ENCODE peak calls at places on chromosome 14, in ten cellular contexts. W, J, D, Y, N, X, T, F, R and Z are unnamed samples.
A peak's percentile ranks its signal among the peaks of the same experiment; 100 is the strongest.

GRCh38 chr14:55427439-55427838 is 13.0 kb downstream of the TBPL2 start:
- DNase-seq in W (no peak), X (peak; percentile 90), D (no peak), Y (peak; percentile 10), T (no peak), F (no peak), N (no peak), J (no peak), R (no peak), Z (no peak)

GRCh38 chr14:74627071-74627470 is 15.0 kb upstream of the LTBP2 start:
- DNase-seq in J (no peak), F (no peak), R (no peak), D (no peak), W (no peak), X (no peak), T (no peak), N (no peak), Y (no peak), Z (no peak)

GRCh38 chr14:31843361-31844091 is 233.6 kb upstream of the ARHGAP5 start:
- DNase-seq in J (no peak), R (no peak), N (no peak), X (peak; percentile 55), D (no peak), T (no peak), F (no peak), Y (peak; percentile 47), W (no peak), Z (no peak)

GRCh38 chr14:79701371-79701770 is 509.9 kb downstream of the DIO2 start:
- DNase-seq in J (no peak), R (no peak), W (no peak), D (no peak), X (no peak), N (no peak), F (no peak), T (no peak), Y (no peak), Z (no peak)

GRCh38 chr14:43356984-43357545 is 1150.0 kb downstream of the FSCB start:
- DNase-seq in Y (no peak), W (no peak), J (no peak), X (no peak), F (no peak), T (no peak), N (no peak), R (no peak), D (no peak), Z (no peak)

GRCh38 chr14:24422261-24422660 is 7.2 kb downstream of the CBLN3 start:
- DNase-seq in Y (no peak), N (no peak), W (no peak), D (no peak), F (no peak), X (no peak), T (no peak), J (no peak), R (peak; percentile 3), Z (no peak)

GRCh38 chr14:34931206-34931605 is 51.6 kb upstream of the SRP54 start:
- DNase-seq in J (no peak), N (no peak), F (no peak), X (peak; percentile 70), D (peak; percentile 5), Y (peak; percentile 33), W (no peak), R (no peak), T (no peak), Z (peak; percentile 37)

GRCh38 chr14:68816943-68817430 is 24.1 kb upstream of the ZFP36L1 start:
- DNase-seq in D (no peak), N (no peak), J (no peak), R (no peak), X (no peak), Y (no peak), W (no peak), F (no peak), T (no peak), Z (no peak)

GRCh38 chr14:65791551-65791981 is 379.0 kb downstream of the FUT8 start:
- DNase-seq in N (no peak), J (no peak), X (no peak), R (no peak), W (no peak), Y (peak; percentile 44), T (no peak), F (peak; percentile 12), D (no peak), Z (no peak)

GRCh38 chr14:103719766-103720165 is 4.2 kb downstream of the ZFYVE21 start:
- DNase-seq in Y (no peak), F (no peak), D (no peak), N (no peak), W (no peak), J (no peak), T (no peak), R (no peak), X (no peak), Z (no peak)

GRCh38 chr14:53306926-53307325 is 153.8 kb upstream of the DDHD1 start:
- DNase-seq in J (no peak), N (no peak), R (no peak), Y (no peak), X (no peak), F (no peak), D (no peak), T (no peak), W (no peak), Z (no peak)

GRCh38 chr14:93023039-93023438 is 92.7 kb downstream of the ITPK1 start:
- DNase-seq in W (no peak), F (no peak), R (peak; percentile 71), N (no peak), Y (peak; percentile 40), J (no peak), D (peak; percentile 21), X (no peak), T (peak; percentile 62), Z (peak; percentile 35)

GRCh38 chr14:94026886-94027469 is 838 bp downstream of the OTUB2 start:
- DNase-seq in Y (no peak), N (no peak), X (no peak), F (no peak), T (peak; percentile 41), R (no peak), J (no peak), W (no peak), D (no peak), Z (no peak)

GRCh38 chr14:85296466-85297210 is 233.3 kb upstream of the FLRT2 start:
- DNase-seq in X (peak; percentile 74), W (no peak), T (no peak), J (no peak), F (no peak), Y (peak; percentile 54), N (no peak), D (no peak), R (no peak), Z (no peak)

GRCh38 chr14:86646688-86647687 is 1117.0 kb downstream of the FLRT2 start:
- DNase-seq in R (no peak), J (no peak), T (no peak), W (no peak), Y (peak; percentile 9), D (no peak), N (no peak), F (no peak), X (peak; percentile 57), Z (no peak)

GRCh38 chr14:49770212-49770817 is 2.4 kb downstream of the KLHDC2 start:
- DNase-seq in F (no peak), X (peak; percentile 5), Y (peak; percentile 41), J (no peak), W (no peak), T (no peak), D (no peak), R (no peak), N (no peak), Z (no peak)